ENCODE peak calls at places on chromosomes 3 and 15, in four cellular contexts. T, Q, S and O are unnamed samples.

GRCh38 chr3:7238565-7239295 is 377.8 kb downstream of the GRM7 start:
- DNase-seq in S (no peak), Q (no peak), T (no peak), O (no peak)

GRCh38 chr3:195750797-195751520 is 30.2 kb downstream of the MUC20 start:
- DNase-seq in S (no peak), T (no peak), Q (no peak), O (no peak)

GRCh38 chr15:63019539-63020109 is 22.9 kb upstream of the TPM1 start:
- DNase-seq in S (no peak), Q (no peak), T (peak), O (peak)

GRCh38 chr3:43902415-43902814 is 211.7 kb downstream of the ABHD5 start:
- DNase-seq in Q (no peak), S (no peak), T (no peak), O (no peak)

GRCh38 chr3:13564751-13565560 is 16.0 kb downstream of the FBLN2 start:
- DNase-seq in S (no peak), Q (no peak), T (no peak), O (no peak)

GRCh38 chr3:171306631-171307030 is 153.6 kb downstream of the TNIK start:
- DNase-seq in T (no peak), Q (no peak), S (no peak), O (no peak)

GRCh38 chr15:63504979-63505841 is 817 bp downstream of the USP3 start:
- DNase-seq in Q (peak), S (no peak), T (peak), O (peak)

GRCh38 chr15:76274226-76274625 is 37.0 kb downstream of the ETFA start:
- DNase-seq in Q (no peak), S (no peak), T (no peak), O (no peak)

GRCh38 chr15:75200765-75201608 is 695 bp upstream of the C15orf39 start:
- DNase-seq in T (peak), S (no peak), Q (peak), O (peak)

GRCh38 chr15:34239151-34239761 is 14.4 kb downstream of the EMC4 start:
- DNase-seq in T (no peak), S (no peak), Q (no peak), O (peak)

GRCh38 chr3:150786791-150787190 is 23.8 kb upstream of the SIAH2 start:
- DNase-seq in T (no peak), S (no peak), Q (no peak), O (no peak)

GRCh38 chr3:150787741-150788370 is 24.9 kb upstream of the SIAH2 start:
- DNase-seq in T (peak), S (no peak), Q (peak), O (peak)

GRCh38 chr3:150793641-150794040 is 30.7 kb upstream of the SIAH2 start:
- DNase-seq in T (no peak), Q (no peak), S (no peak), O (peak)

GRCh38 chr3:150784747-150785125 is 21.8 kb upstream of the SIAH2 start:
- DNase-seq in T (no peak), S (no peak), Q (no peak), O (no peak)

GRCh38 chr3:150790621-150791020 is 27.7 kb upstream of the SIAH2 start:
- DNase-seq in T (no peak), Q (no peak), S (no peak), O (no peak)
- TF ChIP-seq ETV6 in T (no peak), Q (no peak), S (no peak), O (no peak)

DNA sequence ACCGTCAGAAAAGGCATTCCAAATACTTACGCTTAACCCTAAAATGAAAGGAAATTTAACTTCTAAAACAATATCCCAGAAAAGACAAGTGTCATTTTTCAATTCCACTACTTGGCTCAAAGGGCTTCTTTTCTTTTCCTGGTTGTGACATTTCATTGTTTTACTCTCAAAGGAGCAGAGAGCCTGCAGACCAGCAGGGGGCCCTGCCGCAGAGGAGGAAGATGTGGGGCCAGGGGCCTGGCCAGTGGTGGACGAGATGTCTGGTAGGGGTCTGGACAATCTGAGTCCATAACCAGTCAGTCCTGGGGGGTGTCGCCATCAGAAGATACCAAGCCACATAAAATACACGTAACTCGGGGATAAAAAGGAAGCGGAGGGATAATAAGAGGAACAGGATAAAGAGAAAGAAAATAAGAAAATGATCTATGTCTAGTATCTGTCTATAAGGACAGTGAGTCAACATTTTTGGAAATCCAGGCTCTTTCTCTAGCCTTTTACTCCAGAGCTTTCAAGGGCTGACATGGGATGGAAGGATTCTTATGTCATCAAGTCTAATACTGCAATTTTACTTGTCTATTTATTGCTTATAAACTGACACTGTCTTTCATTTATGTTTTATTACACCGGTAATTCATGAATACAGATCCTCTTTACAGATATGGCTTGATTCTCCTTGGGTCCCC is 54.2 kb upstream of the ARHGEF3 start:
- DNase-seq in Q (no peak), S (no peak), T (peak), O (peak)
- TF ChIP-seq ETV6 in Q (no peak), S (peak), T (no peak), O (no peak)

DNA sequence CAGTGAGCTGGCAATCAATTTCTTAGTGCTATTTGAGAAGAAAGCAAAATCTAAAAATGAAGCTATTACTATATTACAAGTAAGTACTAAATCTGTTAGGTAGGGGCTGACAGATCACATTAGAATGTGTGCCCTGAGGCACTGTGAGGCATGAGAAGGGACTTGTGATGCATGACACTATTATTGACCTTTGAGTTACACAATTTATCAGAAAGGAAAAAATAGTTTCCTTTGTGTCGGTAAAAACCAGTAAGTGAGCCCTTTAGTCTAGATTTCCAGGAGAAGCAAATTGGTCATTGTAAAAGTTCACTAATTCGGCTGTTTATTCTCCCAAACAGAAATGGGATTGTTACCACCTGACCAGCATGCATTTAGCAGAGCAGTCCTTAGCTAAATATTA is 379.6 kb upstream of the CNTN6 start:
- DNase-seq in S (no peak), Q (no peak), T (no peak), O (no peak)
- TF ChIP-seq ETV6 in S (no peak), Q (no peak), T (no peak), O (no peak)

DNA sequence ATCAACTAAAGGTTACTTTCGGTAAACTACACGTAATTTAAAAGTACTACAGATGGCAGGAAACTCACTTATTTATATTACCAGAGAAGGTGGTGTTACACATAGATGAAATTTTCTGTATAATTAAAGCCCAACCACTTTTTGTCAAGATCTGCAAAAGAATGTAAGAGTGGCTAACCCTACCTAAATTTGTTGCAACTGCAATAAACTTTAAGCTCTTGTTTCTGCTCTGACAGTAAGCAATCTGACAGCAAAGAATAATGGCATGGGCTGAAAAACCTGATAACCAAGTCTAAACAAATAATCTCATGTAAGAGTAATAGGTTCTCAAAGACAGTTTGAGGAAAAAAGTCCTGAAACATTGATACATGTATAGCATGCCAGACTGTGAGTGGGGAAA is 897.3 kb downstream of the TUSC7 start:
- DNase-seq in T (no peak), Q (no peak), S (no peak), O (no peak)
- TF ChIP-seq ETV6 in T (no peak), Q (no peak), S (no peak), O (no peak)

GRCh38 chr3:169891886-169892285 is 19.5 kb upstream of the SAMD7 start:
- DNase-seq in Q (no peak), T (no peak), S (no peak), O (no peak)

GRCh38 chr3:169880565-169881250 is 11.0 kb upstream of the LRRC31 start:
- DNase-seq in Q (no peak), S (no peak), T (no peak), O (no peak)

GRCh38 chr3:169886671-169887070 is 16.9 kb upstream of the LRRC31 start:
- DNase-seq in S (no peak), T (no peak), Q (no peak), O (no peak)
- TF ChIP-seq ETV6 in S (no peak), T (no peak), Q (no peak), O (no peak)

GRCh38 chr3:117217355-117217754 is 507.8 kb downstream of the TUSC7 start:
- DNase-seq in T (no peak), S (no peak), Q (no peak), O (no peak)
- TF ChIP-seq ETV6 in T (no peak), S (no peak), Q (no peak), O (no peak)

GRCh38 chr3:50326182-50326541 is 1.9 kb downstream of the TUSC2 start:
- DNase-seq in S (no peak), T (no peak), Q (no peak), O (no peak)

GRCh38 chr3:50323092-50323600 is 601 bp upstream of the HYAL2 start:
- DNase-seq in S (no peak), Q (no peak), T (no peak), O (no peak)

GRCh38 chr3:50323614-50324199 is 1.2 kb upstream of the HYAL2 start:
- DNase-seq in S (no peak), Q (no peak), T (no peak), O (no peak)

GRCh38 chr3:50325497-50326181 is 2.4 kb downstream of the TUSC2 start:
- DNase-seq in T (no peak), S (no peak), Q (no peak), O (no peak)

DNA sequence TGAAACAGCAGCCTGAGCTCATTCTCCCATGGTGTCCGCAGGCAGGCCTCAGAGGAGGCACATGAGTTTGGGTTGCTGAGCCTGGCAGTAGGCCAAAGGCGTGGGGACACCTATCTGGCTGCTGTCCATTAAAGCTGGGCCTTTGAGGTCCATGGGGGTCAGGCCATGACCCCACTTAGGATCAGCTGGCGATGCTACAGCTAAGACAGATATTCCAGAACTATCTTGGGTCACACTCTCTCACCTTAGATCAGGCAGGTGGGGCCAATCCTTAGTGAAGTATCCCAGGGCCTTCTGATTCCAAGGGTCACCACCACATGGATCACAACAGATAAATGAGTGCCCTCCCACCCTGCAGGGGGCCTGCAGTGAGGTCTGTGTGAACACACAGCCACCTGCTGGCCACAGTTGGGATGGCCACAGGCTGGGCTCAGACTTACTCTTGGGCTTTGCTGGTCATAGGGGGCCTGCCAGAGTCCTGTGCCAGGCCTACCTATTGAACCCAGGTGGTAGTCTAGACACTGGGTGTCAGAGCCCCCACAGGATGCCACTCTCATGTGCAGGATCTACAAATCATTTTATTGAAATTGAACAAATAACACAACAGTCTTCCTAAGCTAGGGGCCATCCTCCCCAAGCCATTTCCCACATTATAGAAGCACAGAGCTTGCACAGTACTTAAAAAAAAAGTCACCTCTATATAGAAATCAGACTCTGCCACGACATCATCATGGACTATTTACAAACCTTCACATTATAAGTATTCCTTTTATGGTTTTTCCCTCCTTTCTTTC is 2.0 kb upstream of the HYAL2 start:
- DNase-seq in S (no peak), Q (peak), T (peak), O (peak)
- TF ChIP-seq ETV6 in S (no peak), Q (no peak), T (no peak), O (no peak)